ENCODE peak calls at places on chromosomes 2 and 18, in seven cellular contexts. F, A, C, I, J, W and X are unnamed samples.

GRCh38 chr18:58590231-58590630 is 38.7 kb downstream of the ALPK2 start:
- DNase-seq in W (no peak), C (peak; percentile 98), J (no peak), I (no peak), A (no peak), F (peak; percentile 90), X (peak; percentile 91)

GRCh38 chr2:45330617-45331016 is 280.4 kb downstream of the SRBD1 start:
- DNase-seq in F (peak; percentile 87), W (no peak), J (peak; percentile 64), I (no peak), A (no peak), C (peak; percentile 7), X (peak; percentile 37)

GRCh38 chr18:56538756-56539155 is 99.6 kb downstream of the TXNL1 start:
- DNase-seq in A (no peak), I (no peak), W (no peak), J (no peak), C (peak; percentile 67), F (peak; percentile 7), X (no peak)

GRCh38 chr2:199468561-199469513 is 11.1 kb upstream of the SATB2 start:
- DNase-seq in F (no peak), A (no peak), C (no peak), W (no peak), I (no peak), J (no peak), X (no peak)

GRCh38 chr2:182652326-182652725 is 63.7 kb upstream of the DNAJC10 start:
- DNase-seq in W (no peak), F (no peak), A (no peak), C (no peak), I (no peak), J (no peak), X (no peak)

GRCh38 chr2:36366491-36367120 is 11.0 kb downstream of the CRIM1 start:
- DNase-seq in C (peak; percentile 44), J (no peak), I (no peak), A (no peak), F (no peak), W (no peak), X (no peak)

GRCh38 chr2:71880846-71881610 is 266.6 kb downstream of the CYP26B1 start:
- DNase-seq in C (peak; percentile 1), F (peak; percentile 52), W (peak; percentile 53), I (no peak), A (no peak), J (no peak), X (peak; percentile 70)

GRCh38 chr2:36780231-36780808 is 83.8 kb downstream of the VIT start:
- DNase-seq in F (peak; percentile 55), I (peak; percentile 5), A (peak; percentile 62), W (peak; percentile 38), C (peak; percentile 64), J (peak; percentile 42), X (peak; percentile 53)

GRCh38 chr2:105760639-105761337 is 16.1 kb downstream of the NCK2 start:
- DNase-seq in A (no peak), C (no peak), J (no peak), W (no peak), F (no peak), I (no peak), X (no peak)

GRCh38 chr2:68362069-68362468 is 3.0 kb upstream of the PLEK start:
- DNase-seq in W (peak; percentile 65), A (peak; percentile 73), F (peak; percentile 65), I (peak; percentile 7), J (peak; percentile 70), C (peak; percentile 60), X (peak; percentile 54)

GRCh38 chr2:68195096-68195495 is 37.4 kb downstream of the PNO1 start:
- DNase-seq in J (no peak), A (no peak), F (no peak), I (no peak), C (peak; percentile 34), W (no peak), X (no peak)

GRCh38 chr2:221943078-221943810 is 355.6 kb downstream of the PAX3 start:
- DNase-seq in C (peak; percentile 19), W (no peak), F (peak; percentile 77), J (peak; percentile 1), A (no peak), I (no peak), X (no peak)

GRCh38 chr2:54084600-54084999 is 30.8 kb upstream of the ACYP2 start:
- DNase-seq in C (no peak), A (no peak), J (peak; percentile 14), F (peak; percentile 33), I (no peak), W (no peak), X (no peak)

GRCh38 chr18:21117385-21118135 is 5.9 kb upstream of the ROCK1 start:
- DNase-seq in W (no peak), J (no peak), F (no peak), I (no peak), A (no peak), C (peak; percentile 100), X (no peak)

GRCh38 chr2:237524631-237525030 is 37.6 kb downstream of the MLPH start:
- DNase-seq in C (no peak), I (no peak), W (no peak), A (no peak), J (no peak), F (no peak), X (no peak)

GRCh38 chr2:234502285-234502918 is 5.5 kb upstream of the ARL4C start:
- DNase-seq in F (peak; percentile 93), J (peak; percentile 90), C (peak; percentile 71), W (peak; percentile 66), I (no peak), A (no peak), X (peak; percentile 86)

GRCh38 chr18:59358611-59359575 is at the start of gene LMAN1:
- DNase-seq in C (peak; percentile 89), J (peak; percentile 100), I (peak; percentile 77), W (peak; percentile 79), F (peak; percentile 93), A (peak; percentile 99), X (peak; percentile 83)

GRCh38 chr2:206323486-206323885 is 49.0 kb downstream of the ZDBF2 start:
- DNase-seq in J (no peak), I (no peak), W (peak; percentile 8), A (no peak), C (no peak), F (no peak), X (no peak)

GRCh38 chr2:230875347-230876315 is 10.9 kb downstream of the ITM2C start:
- DNase-seq in C (no peak), I (no peak), F (no peak), W (no peak), A (no peak), J (no peak), X (no peak)

GRCh38 chr2:140061240-140061639 is 1281.0 kb upstream of the NXPH2 start:
- DNase-seq in W (no peak), C (no peak), A (no peak), I (no peak), F (no peak), J (no peak), X (no peak)

GRCh38 chr2:174059875-174060226 is 94.7 kb upstream of the SP3 start:
- DNase-seq in A (no peak), F (peak; percentile 25), C (peak; percentile 71), W (no peak), I (no peak), J (no peak), X (no peak)

GRCh38 chr2:221958224-221958623 is 340.6 kb downstream of the PAX3 start:
- DNase-seq in F (peak; percentile 8), C (no peak), I (no peak), A (no peak), J (peak; percentile 23), W (no peak), X (no peak)